ENCODE peak calls at places on chromosome 3, in eight cellular contexts. W is heart left ventricle, M is fibroblast of lung, Z is stomach, T is lung, O is heart right ventricle, C is psoas muscle, S is right lobe of liver. L is an unnamed sample. For H3K36me3, the result is how much of the 10 kb centered on the place peaks cover.

GRCh38 chr3:178420033-178420432 is 116.2 kb upstream of the KCNMB2 start:
- DNase-seq in C (no peak), S (no peak), Z (no peak), O (no peak), T (no peak), W (no peak), M (peak), L (no peak)

GRCh38 chr3:185318136-185318535 is 44.8 kb upstream of the MAP3K13 start:
- DNase-seq in C (no peak), Z (no peak), O (no peak), T (no peak), W (no peak), S (no peak), M (no peak), L (no peak)

GRCh38 chr3:109685084-109686079 is 348.0 kb upstream of the DPPA4 start:
- DNase-seq in W (peak), T (peak), S (peak), Z (peak), O (peak), C (peak), M (peak), L (peak)

GRCh38 chr3:160677459-160677901 is 520 bp downstream of the ARL14 start:
- DNase-seq in O (no peak), Z (no peak), W (no peak), S (no peak), C (no peak), T (no peak), M (no peak), L (no peak)

GRCh38 chr3:46700772-46701171 is 420 bp upstream of the TMIE start:
- DNase-seq in Z (no peak), C (peak), S (no peak), W (peak), T (no peak), O (no peak), M (no peak), L (peak)

GRCh38 chr3:28835751-28836150 is 445.1 kb upstream of the RBMS3 start:
- DNase-seq in O (no peak), Z (no peak), W (no peak), C (peak), S (no peak), M (no peak), T (no peak), L (no peak)

GRCh38 chr3:66272016-66272415 is 51.2 kb downstream of the SLC25A26 start:
- DNase-seq in S (no peak), Z (no peak), O (no peak), T (no peak), C (no peak), W (no peak), M (peak), L (no peak)

GRCh38 chr3:71124048-71124447 is 459.5 kb downstream of the FOXP1 start:
- DNase-seq in M (no peak), C (no peak), T (no peak), W (no peak), O (no peak), S (no peak), Z (no peak), L (no peak)

GRCh38 chr3:135565481-135565880 is 400.0 kb upstream of the PPP2R3A start:
- DNase-seq in O (no peak), C (no peak), M (no peak), T (no peak), S (no peak), W (no peak), Z (no peak), L (no peak)

GRCh38 chr3:85801955-85802354 is 843.2 kb downstream of the CADM2 start:
- DNase-seq in T (no peak), O (no peak), S (no peak), M (peak), Z (no peak), W (no peak), C (no peak), L (peak)

GRCh38 chr3:137524751-137525150 is 239.4 kb upstream of the SOX14 start:
- DNase-seq in T (no peak), Z (no peak), O (no peak), C (no peak), S (no peak), W (no peak), M (no peak), L (no peak)

GRCh38 chr3:149245738-149246451 is 24.3 kb upstream of the CP start:
- DNase-seq in W (no peak), T (no peak), S (no peak), O (no peak), C (no peak), Z (no peak), M (peak), L (no peak)

GRCh38 chr3:127731546-127731945 is 58.8 kb downstream of the ABTB1 start:
- DNase-seq in O (no peak), W (peak), C (no peak), M (no peak), Z (no peak), S (no peak), T (no peak), L (no peak)

GRCh38 chr3:159168788-159169187 is 366.9 kb downstream of the MFSD1 start:
- DNase-seq in S (no peak), M (no peak), T (no peak), Z (no peak), C (no peak), O (no peak), W (no peak), L (no peak)

GRCh38 chr3:72346526-72346926 is 501.7 kb downstream of the SHQ1 start:
- DNase-seq in C (peak), O (no peak), T (no peak), W (peak), S (no peak), M (peak), Z (no peak), L (no peak)

GRCh38 chr3:189710620-189711388 is 79.6 kb downstream of the TP63 start:
- DNase-seq in C (peak), T (peak), M (peak), W (peak), Z (no peak), O (peak), S (no peak), L (no peak)

GRCh38 chr3:135531996-135532395 is 433.5 kb upstream of the PPP2R3A start:
- DNase-seq in Z (no peak), C (no peak), T (no peak), M (no peak), S (no peak), O (no peak), W (no peak), L (no peak)

GRCh38 chr3:17456650-17457049 is 285.8 kb downstream of the TBC1D5 start:
- DNase-seq in W (no peak), Z (no peak), C (no peak), T (no peak), S (no peak), O (no peak), M (no peak), L (no peak)

GRCh38 chr3:48503406-48504050 is 446 bp downstream of the SHISA5 start:
- DNase-seq in O (peak), W (peak), S (no peak), M (peak), Z (peak), C (peak), T (no peak), L (peak)

GRCh38 chr3:114221165-114221880 is 16.1 kb downstream of the ZNF80 start:
- DNase-seq in Z (no peak), S (no peak), M (no peak), W (no peak), O (no peak), C (no peak), T (no peak), L (no peak)

GRCh38 chr3:59914251-59914650 is 864.4 kb upstream of the CFAP20DC start:
- DNase-seq in Z (no peak), W (no peak), C (no peak), O (no peak), T (no peak), S (no peak), M (no peak), L (no peak)

GRCh38 chr3:131655076-131655685 is 152.4 kb upstream of the MRPL3 start:
- DNase-seq in O (no peak), S (no peak), C (no peak), M (no peak), Z (no peak), T (no peak), W (no peak), L (no peak)

GRCh38 chr3:43723121-43723734 is 32.5 kb downstream of the ABHD5 start:
- DNase-seq in O (no peak), Z (no peak), W (no peak), T (no peak), C (no peak), S (no peak), M (peak), L (no peak)

GRCh38 chr3:168914662-168915061 is 748.9 kb downstream of the MECOM start:
- DNase-seq in T (no peak), O (no peak), S (no peak), W (no peak), C (no peak), M (no peak), Z (no peak), L (no peak)

GRCh38 chr3:72274511-72275295 is 489.8 kb upstream of the PROK2 start:
- DNase-seq in Z (peak), T (peak), O (peak), S (peak), W (peak), M (peak), C (no peak), L (peak)

GRCh38 chr3:82474711-82475110 is 713.3 kb upstream of the GBE1 start:
- DNase-seq in W (no peak), M (peak), S (no peak), Z (no peak), T (no peak), O (no peak), C (no peak), L (no peak)

GRCh38 chr3:32448686-32449474 is 53.8 kb downstream of the CMTM6 start:
- DNase-seq in S (no peak), Z (peak), W (no peak), T (no peak), C (no peak), O (no peak), M (no peak), L (no peak)

GRCh38 chr3:107241217-107241616 is 136.0 kb upstream of the CCDC54 start:
- DNase-seq in C (peak), M (peak), O (peak), W (peak), S (no peak), Z (peak), T (peak), L (no peak)
- TF ChIP-seq CTCF in C (no peak), M (peak), O (no peak), W (no peak), S (no peak), Z (no peak), T (no peak), L (peak)

DNA sequence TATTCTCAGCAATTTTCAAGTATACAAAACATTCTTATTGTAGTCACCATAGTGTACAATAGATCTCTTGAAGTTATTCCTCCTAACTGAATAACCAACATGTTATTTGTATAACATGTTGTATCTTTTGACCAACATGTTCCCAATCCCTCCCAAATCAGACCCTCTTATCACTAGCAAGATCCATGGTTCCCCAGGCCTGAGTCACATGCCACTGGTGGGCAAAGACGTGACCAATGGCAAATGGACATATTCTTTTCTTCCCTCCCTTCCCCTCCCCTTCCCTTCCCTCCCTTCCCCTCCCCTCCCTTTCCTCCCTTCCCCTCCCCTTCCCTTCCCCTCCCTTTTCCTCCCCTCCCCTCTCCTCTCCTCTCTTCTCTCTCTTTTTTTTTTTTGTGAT is 45.4 kb downstream of the AMOTL2 start:
- DNase-seq in O (no peak), Z (no peak), S (no peak), T (no peak), M (no peak), C (no peak), W (no peak), L (no peak)
- H3K36me3 ChIP-seq in O (under half), Z (under half), S (under half), T (under half), M (under half), C (under half), W (under half), L (under half)

GRCh38 chr3:20056727-20057611 is 16.7 kb downstream of the KAT2B start:
- DNase-seq in W (no peak), M (peak), C (no peak), T (no peak), O (no peak), S (no peak), Z (no peak), L (no peak)
- H3K4me3 ChIP-seq in W (no peak), M (no peak), C (no peak), T (no peak), O (no peak), S (no peak), Z (no peak), L (no peak)

GRCh38 chr3:7166460-7166859 is 305.5 kb downstream of the GRM7 start:
- DNase-seq in Z (no peak), W (peak), S (no peak), M (no peak), T (no peak), O (peak), C (no peak), L (peak)
- TF ChIP-seq CTCF in Z (no peak), W (no peak), S (no peak), M (no peak), T (no peak), O (peak), C (no peak), L (no peak)

GRCh38 chr3:100732435-100732834 is 23.1 kb downstream of the TFG start:
- DNase-seq in M (no peak), O (no peak), C (no peak), W (no peak), S (no peak), Z (no peak), T (no peak), L (no peak)
- H3K36me3 ChIP-seq in M (under half), O (under half), C (half or more), W (half or more), S (under half), Z (half or more), T (under half), L (half or more)

GRCh38 chr3:111734652-111735051 is 124.4 kb upstream of the PHLDB2 start:
- DNase-seq in S (no peak), T (no peak), Z (no peak), W (no peak), M (no peak), O (no peak), C (no peak), L (no peak)
- H3K4me3 ChIP-seq in S (peak), T (no peak), Z (no peak), W (no peak), M (no peak), O (no peak), C (no peak), L (no peak)

GRCh38 chr3:51384730-51385473 is at the start of gene MANF:
- DNase-seq in C (peak), O (peak), W (peak), S (peak), T (peak), Z (peak), M (peak), L (peak)
- TF ChIP-seq CTCF in C (no peak), O (no peak), W (no peak), S (no peak), T (no peak), Z (no peak), M (no peak), L (no peak)

GRCh38 chr3:126442099-126442848 is 33.4 kb downstream of the ZXDC start:
- DNase-seq in T (no peak), Z (peak), M (peak), S (no peak), O (peak), W (peak), C (peak), L (no peak)
- H3K36me3 ChIP-seq in T (under half), Z (half or more), M (under half), S (under half), O (under half), W (under half), C (half or more), L (under half)

GRCh38 chr3:129001817-129002572 is 891 bp downstream of the EFCC1 start:
- DNase-seq in Z (no peak), W (no peak), O (no peak), T (no peak), S (no peak), C (no peak), M (no peak), L (peak)
- H3K4me3 ChIP-seq in Z (peak), W (peak), O (peak), T (peak), S (peak), C (peak), M (no peak), L (no peak)

L was measured in BE2C.